ENCODE peak calls at places on chromosomes 13 and 19, in seven cellular contexts. One of them, this sample, is unnamed.

GRCh38 chr13:76696370-76696769 is 189.8 kb downstream of the KCTD12 start:
- DNase-seq in AG10803: peak
- DNase-seq in mammary epithelial cell: no peak
- DNase-seq in ascending aorta: no peak
- DNase-seq in A549: peak
- DNase-seq in thoracic aorta: no peak
- DNase-seq in left ventricle myocardium inferior: no peak
- DNase-seq in this sample: peak

GRCh38 chr19:16032509-16033135 is 43.7 kb upstream of the TPM4 start:
- DNase-seq in AG10803: no peak
- DNase-seq in mammary epithelial cell: no peak
- DNase-seq in ascending aorta: no peak
- DNase-seq in A549: no peak
- DNase-seq in thoracic aorta: no peak
- DNase-seq in left ventricle myocardium inferior: no peak
- DNase-seq in this sample: no peak

GRCh38 chr19:47719047-47719885 is 6.0 kb downstream of the EHD2 start:
- DNase-seq in AG10803: peak
- DNase-seq in mammary epithelial cell: peak
- DNase-seq in ascending aorta: peak
- DNase-seq in A549: peak
- DNase-seq in thoracic aorta: peak
- DNase-seq in left ventricle myocardium inferior: peak
- DNase-seq in this sample: peak

GRCh38 chr13:27339299-27339698 is 68.7 kb downstream of the RASL11A start:
- DNase-seq in AG10803: peak
- DNase-seq in mammary epithelial cell: peak
- DNase-seq in ascending aorta: no peak
- DNase-seq in A549: peak
- DNase-seq in thoracic aorta: no peak
- DNase-seq in left ventricle myocardium inferior: no peak
- DNase-seq in this sample: peak

GRCh38 chr13:45196091-45196490 is 4.8 kb downstream of the KCTD4 start:
- DNase-seq in AG10803: no peak
- DNase-seq in mammary epithelial cell: no peak
- DNase-seq in ascending aorta: no peak
- DNase-seq in A549: no peak
- DNase-seq in thoracic aorta: no peak
- DNase-seq in left ventricle myocardium inferior: no peak
- DNase-seq in this sample: no peak

GRCh38 chr13:45278096-45278645 is 62.8 kb downstream of the TPT1 start:
- DNase-seq in AG10803: no peak
- DNase-seq in mammary epithelial cell: no peak
- DNase-seq in ascending aorta: no peak
- DNase-seq in A549: no peak
- DNase-seq in thoracic aorta: no peak
- DNase-seq in left ventricle myocardium inferior: no peak
- DNase-seq in this sample: no peak

GRCh38 chr13:34926513-34926912 is 15.6 kb upstream of the NBEA start:
- DNase-seq in AG10803: peak
- DNase-seq in mammary epithelial cell: peak
- DNase-seq in ascending aorta: no peak
- DNase-seq in A549: peak
- DNase-seq in thoracic aorta: no peak
- DNase-seq in left ventricle myocardium inferior: no peak
- DNase-seq in this sample: no peak

GRCh38 chr13:113951246-113951999 is 22.5 kb downstream of the C13orf46 start:
- DNase-seq in AG10803: peak
- DNase-seq in mammary epithelial cell: peak
- DNase-seq in ascending aorta: peak
- DNase-seq in A549: peak
- DNase-seq in thoracic aorta: peak
- DNase-seq in left ventricle myocardium inferior: peak
- DNase-seq in this sample: peak

GRCh38 chr19:11018179-11018578 is 57.3 kb downstream of the SMARCA4 start:
- DNase-seq in AG10803: no peak
- DNase-seq in mammary epithelial cell: peak
- DNase-seq in ascending aorta: no peak
- DNase-seq in A549: no peak
- DNase-seq in thoracic aorta: no peak
- DNase-seq in left ventricle myocardium inferior: no peak
- DNase-seq in this sample: no peak

GRCh38 chr19:29690842-29691241 is 24.2 kb downstream of the C19orf12 start:
- DNase-seq in AG10803: peak
- DNase-seq in mammary epithelial cell: peak
- DNase-seq in ascending aorta: no peak
- DNase-seq in A549: peak
- DNase-seq in thoracic aorta: no peak
- DNase-seq in left ventricle myocardium inferior: no peak
- DNase-seq in this sample: peak

GRCh38 chr19:38203197-38203596 is 20.8 kb downstream of the DPF1 start:
- DNase-seq in AG10803: no peak
- DNase-seq in mammary epithelial cell: no peak
- DNase-seq in ascending aorta: no peak
- DNase-seq in A549: no peak
- DNase-seq in thoracic aorta: no peak
- DNase-seq in left ventricle myocardium inferior: no peak
- DNase-seq in this sample: no peak

GRCh38 chr19:6455924-6456323 is 3.7 kb downstream of the SLC25A23 start:
- DNase-seq in AG10803: no peak
- DNase-seq in mammary epithelial cell: no peak
- DNase-seq in ascending aorta: no peak
- DNase-seq in A549: no peak
- DNase-seq in thoracic aorta: no peak
- DNase-seq in left ventricle myocardium inferior: no peak
- DNase-seq in this sample: no peak

GRCh38 chr19:42410371-42410770 is 16.8 kb downstream of the LIPE start:
- DNase-seq in AG10803: no peak
- DNase-seq in mammary epithelial cell: no peak
- DNase-seq in ascending aorta: no peak
- DNase-seq in A549: no peak
- DNase-seq in thoracic aorta: no peak
- DNase-seq in left ventricle myocardium inferior: no peak
- DNase-seq in this sample: no peak
- H3K4me3 ChIP-seq in AG10803: no peak
- H3K4me3 ChIP-seq in mammary epithelial cell: no peak
- H3K4me3 ChIP-seq in ascending aorta: no peak
- H3K4me3 ChIP-seq in A549: no peak
- H3K4me3 ChIP-seq in thoracic aorta: no peak
- H3K4me3 ChIP-seq in left ventricle myocardium inferior: no peak
- H3K4me3 ChIP-seq in this sample: no peak

GRCh38 chr13:23432589-23432988 is 913 bp downstream of the SACS start:
- DNase-seq in AG10803: no peak
- DNase-seq in mammary epithelial cell: no peak
- DNase-seq in ascending aorta: no peak
- DNase-seq in A549: no peak
- DNase-seq in thoracic aorta: no peak
- DNase-seq in left ventricle myocardium inferior: no peak
- DNase-seq in this sample: no peak
- H3K4me3 ChIP-seq in AG10803: peak
- H3K4me3 ChIP-seq in mammary epithelial cell: no peak
- H3K4me3 ChIP-seq in ascending aorta: peak
- H3K4me3 ChIP-seq in A549: peak
- H3K4me3 ChIP-seq in thoracic aorta: peak
- H3K4me3 ChIP-seq in left ventricle myocardium inferior: peak
- H3K4me3 ChIP-seq in this sample: peak

GRCh38 chr13:59409211-59409610 is 754.5 kb downstream of the DIAPH3 start:
- DNase-seq in AG10803: peak
- DNase-seq in mammary epithelial cell: no peak
- DNase-seq in ascending aorta: no peak
- DNase-seq in A549: no peak
- DNase-seq in thoracic aorta: no peak
- DNase-seq in left ventricle myocardium inferior: peak
- DNase-seq in this sample: no peak
- H3K4me3 ChIP-seq in AG10803: no peak
- H3K4me3 ChIP-seq in mammary epithelial cell: no peak
- H3K4me3 ChIP-seq in ascending aorta: no peak
- H3K4me3 ChIP-seq in A549: no peak
- H3K4me3 ChIP-seq in thoracic aorta: no peak
- H3K4me3 ChIP-seq in left ventricle myocardium inferior: no peak
- H3K4me3 ChIP-seq in this sample: no peak

GRCh38 chr13:50715402-50716146 is 127.9 kb downstream of the DLEU7 start:
- DNase-seq in AG10803: no peak
- DNase-seq in mammary epithelial cell: no peak
- DNase-seq in ascending aorta: peak
- DNase-seq in A549: no peak
- DNase-seq in thoracic aorta: no peak
- DNase-seq in left ventricle myocardium inferior: peak
- DNase-seq in this sample: no peak

GRCh38 chr13:50712882-50713281 is 130.6 kb downstream of the DLEU7 start:
- DNase-seq in AG10803: peak
- DNase-seq in mammary epithelial cell: no peak
- DNase-seq in ascending aorta: no peak
- DNase-seq in A549: no peak
- DNase-seq in thoracic aorta: no peak
- DNase-seq in left ventricle myocardium inferior: no peak
- DNase-seq in this sample: no peak

GRCh38 chr13:50713849-50714248 is 129.6 kb downstream of the DLEU7 start:
- DNase-seq in AG10803: peak
- DNase-seq in mammary epithelial cell: peak
- DNase-seq in ascending aorta: no peak
- DNase-seq in A549: no peak
- DNase-seq in thoracic aorta: no peak
- DNase-seq in left ventricle myocardium inferior: no peak
- DNase-seq in this sample: no peak

GRCh38 chr13:50712469-50712868 is 131.0 kb downstream of the DLEU7 start:
- DNase-seq in AG10803: peak
- DNase-seq in mammary epithelial cell: no peak
- DNase-seq in ascending aorta: no peak
- DNase-seq in A549: no peak
- DNase-seq in thoracic aorta: no peak
- DNase-seq in left ventricle myocardium inferior: no peak
- DNase-seq in this sample: no peak

GRCh38 chr13:50714886-50715285 is 128.6 kb downstream of the DLEU7 start:
- DNase-seq in AG10803: no peak
- DNase-seq in mammary epithelial cell: no peak
- DNase-seq in ascending aorta: no peak
- DNase-seq in A549: no peak
- DNase-seq in thoracic aorta: no peak
- DNase-seq in left ventricle myocardium inferior: no peak
- DNase-seq in this sample: no peak
- H3K4me3 ChIP-seq in AG10803: no peak
- H3K4me3 ChIP-seq in mammary epithelial cell: no peak
- H3K4me3 ChIP-seq in ascending aorta: no peak
- H3K4me3 ChIP-seq in A549: no peak
- H3K4me3 ChIP-seq in thoracic aorta: peak
- H3K4me3 ChIP-seq in left ventricle myocardium inferior: no peak
- H3K4me3 ChIP-seq in this sample: no peak

GRCh38 chr13:104810242-104810641 is 1725.2 kb downstream of the EFNB2 start:
- DNase-seq in AG10803: no peak
- DNase-seq in mammary epithelial cell: no peak
- DNase-seq in ascending aorta: no peak
- DNase-seq in A549: no peak
- DNase-seq in thoracic aorta: no peak
- DNase-seq in left ventricle myocardium inferior: no peak
- DNase-seq in this sample: no peak
- H3K4me3 ChIP-seq in AG10803: no peak
- H3K4me3 ChIP-seq in mammary epithelial cell: no peak
- H3K4me3 ChIP-seq in ascending aorta: no peak
- H3K4me3 ChIP-seq in A549: no peak
- H3K4me3 ChIP-seq in thoracic aorta: no peak
- H3K4me3 ChIP-seq in left ventricle myocardium inferior: no peak
- H3K4me3 ChIP-seq in this sample: no peak